ENCODE peak calls at places on chromosomes 4 and X, in five cellular contexts. H is ovary; Q is stimulated activated CD4-positive, alpha-beta T cell treated with anti-CD3 and anti-CD28 coated beads, Interleukin-15, amount 100 ng/mL, for 1 hour; X is stimulated activated CD8-positive, alpha-beta memory T cell treated with anti-CD3 and anti-CD28 coated beads, Interleukin-7, amount 100 ng/mL, for 1 hour; N is psoas muscle. E is an unnamed sample.
A peak's percentile ranks its signal among the peaks of the same experiment; 100 is the strongest.

GRCh38 chr4:78799551-78800495 is 23.7 kb downstream of the BMP2K start:
- DNase-seq in H (no peak), Q (no peak), X (no peak), N (no peak), E (no peak)

GRCh38 chr4:150251752-150252190 is 173.5 kb downstream of the DCLK2 start:
- DNase-seq in H (no peak), Q (no peak), X (no peak), N (no peak), E (no peak)

GRCh38 chr4:176791591-176792347 is 953 bp downstream of the VEGFC start:
- DNase-seq in H (peak; percentile 48), Q (no peak), X (no peak), N (peak; percentile 52), E (peak; percentile 29)

GRCh38 chrX:39772057-39772832 is 325.5 kb downstream of the BCOR start:
- DNase-seq in H (no peak), Q (peak; percentile 13), X (no peak), N (no peak), E (no peak)

GRCh38 chrX:134369576-134369975 is 90.4 kb upstream of the HPRT1 start:
- DNase-seq in H (no peak), Q (no peak), X (no peak), N (no peak), E (no peak)

GRCh38 chrX:116872931-116873330 is 410.2 kb upstream of the CT83 start:
- DNase-seq in H (no peak), Q (no peak), X (no peak), N (no peak), E (no peak)

GRCh38 chr4:83150563-83151330 is 36.2 kb upstream of the PLAC8 start:
- DNase-seq in H (peak; percentile 40), Q (no peak), X (no peak), N (no peak), E (peak; percentile 26)

GRCh38 chr4:106238819-106239420 is 77.1 kb downstream of the TBCK start:
- DNase-seq in H (no peak), Q (no peak), X (no peak), N (no peak), E (no peak)

GRCh38 chrX:37888010-37888409 is 40.6 kb upstream of the DYNLT3 start:
- DNase-seq in H (no peak), Q (no peak), X (no peak), N (no peak), E (no peak)

GRCh38 chr4:16415751-16416150 is 189.5 kb upstream of the TAPT1 start:
- DNase-seq in H (no peak), Q (no peak), X (no peak), N (no peak), E (no peak)

GRCh38 chr4:117085185-117085701 is at the start of gene TRAM1L1:
- DNase-seq in H (peak; percentile 77), Q (no peak), X (no peak), N (peak; percentile 73), E (peak; percentile 67)

GRCh38 chrX:153598541-153599191 is at the start of gene CCNQ:
- DNase-seq in H (peak; percentile 52), Q (peak; percentile 6), X (no peak), N (peak; percentile 67), E (no peak)

GRCh38 chr4:656651-657337 is 17.3 kb downstream of the ATP5ME start:
- DNase-seq in H (no peak), Q (no peak), X (no peak), N (peak; percentile 51), E (no peak)

GRCh38 chr4:161869511-161869910 is 294.3 kb downstream of the FSTL5 start:
- DNase-seq in H (no peak), Q (no peak), X (no peak), N (no peak), E (no peak)

GRCh38 chr4:1494416-1495315 is 88.4 kb upstream of the NKX1-1 start:
- DNase-seq in H (peak; percentile 24), Q (no peak), X (no peak), N (peak; percentile 41), E (no peak)

GRCh38 chrX:151515233-151515632 is 48.2 kb upstream of the PASD1 start:
- DNase-seq in H (no peak), Q (no peak), X (no peak), N (no peak), E (no peak)

GRCh38 chr4:113328514-113328913 is 279.1 kb downstream of the ANK2 start:
- DNase-seq in H (no peak), Q (no peak), X (no peak), N (no peak), E (no peak)

GRCh38 chrX:19063030-19063429 is 59.2 kb downstream of the ADGRG2 start:
- DNase-seq in H (no peak), Q (no peak), X (no peak), N (no peak), E (no peak)

GRCh38 chr4:7206856-7207567 is 14.7 kb downstream of the SORCS2 start:
- DNase-seq in H (peak; percentile 92), Q (no peak), X (no peak), N (peak; percentile 92), E (peak; percentile 88)

GRCh38 chr4:27318740-27319139 is 458.1 kb downstream of the STIM2 start:
- DNase-seq in H (no peak), Q (no peak), X (no peak), N (no peak), E (peak; percentile 17)

GRCh38 chr4:111689731-111690130 is 455.5 kb upstream of the FAM241A start:
- DNase-seq in H (no peak), Q (no peak), X (no peak), N (no peak), E (no peak)

GRCh38 chr4:27000820-27001219 is 140.2 kb downstream of the STIM2 start:
- DNase-seq in H (no peak), Q (no peak), X (no peak), N (no peak), E (no peak)

GRCh38 chr4:53935780-53936179 is 128.6 kb downstream of the CHIC2 start:
- DNase-seq in H (no peak), Q (no peak), X (no peak), N (no peak), E (no peak)

GRCh38 chr4:10078481-10079233 is 37.9 kb downstream of the WDR1 start:
- DNase-seq in H (no peak), Q (no peak), X (no peak), N (no peak), E (no peak)